ENCODE peak calls at places on chromosomes 5 and 9, in six cellular contexts. One of them, this sample, is unnamed.

GRCh38 chr9:77013932-77014596 is 5.4 kb upstream of the FOXB2 start:
- DNase-seq in pancreas: no peak
- DNase-seq in A549: no peak
- DNase-seq in PC-9: no peak
- DNase-seq in astrocyte of the spinal cord: no peak
- DNase-seq in coronary artery: no peak
- DNase-seq in this sample: no peak

GRCh38 chr9:121372239-121372562 is 2.2 kb upstream of the STOM start:
- DNase-seq in pancreas: no peak
- DNase-seq in A549: no peak
- DNase-seq in PC-9: no peak
- DNase-seq in astrocyte of the spinal cord: no peak
- DNase-seq in coronary artery: no peak
- DNase-seq in this sample: no peak

GRCh38 chr5:42360641-42361320 is 62.5 kb upstream of the GHR start:
- DNase-seq in pancreas: no peak
- DNase-seq in A549: no peak
- DNase-seq in PC-9: peak
- DNase-seq in astrocyte of the spinal cord: peak
- DNase-seq in coronary artery: no peak
- DNase-seq in this sample: no peak

GRCh38 chr5:52811067-52811749 is 23.5 kb downstream of the ITGA1 start:
- DNase-seq in pancreas: no peak
- DNase-seq in A549: no peak
- DNase-seq in PC-9: peak
- DNase-seq in astrocyte of the spinal cord: no peak
- DNase-seq in coronary artery: no peak
- DNase-seq in this sample: no peak

GRCh38 chr5:141835928-141836667 is 42.1 kb downstream of the PCDH1 start:
- DNase-seq in pancreas: no peak
- DNase-seq in A549: no peak
- DNase-seq in PC-9: no peak
- DNase-seq in astrocyte of the spinal cord: peak
- DNase-seq in coronary artery: peak
- DNase-seq in this sample: no peak

GRCh38 chr5:1193591-1193985 is 7.8 kb upstream of the SLC6A19 start:
- DNase-seq in pancreas: no peak
- DNase-seq in A549: no peak
- DNase-seq in PC-9: no peak
- DNase-seq in astrocyte of the spinal cord: no peak
- DNase-seq in coronary artery: no peak
- DNase-seq in this sample: no peak

GRCh38 chr9:34693560-34693959 is 2.5 kb upstream of the CCL19 start:
- DNase-seq in pancreas: no peak
- DNase-seq in A549: no peak
- DNase-seq in PC-9: no peak
- DNase-seq in astrocyte of the spinal cord: no peak
- DNase-seq in coronary artery: no peak
- DNase-seq in this sample: no peak

GRCh38 chr5:32109236-32109635 is 64.9 kb downstream of the GOLPH3 start:
- DNase-seq in pancreas: no peak
- DNase-seq in A549: no peak
- DNase-seq in PC-9: no peak
- DNase-seq in astrocyte of the spinal cord: no peak
- DNase-seq in coronary artery: no peak
- DNase-seq in this sample: peak

GRCh38 chr5:72151169-72151568 is 43.9 kb downstream of the MAP1B start:
- DNase-seq in pancreas: no peak
- DNase-seq in A549: no peak
- DNase-seq in PC-9: no peak
- DNase-seq in astrocyte of the spinal cord: no peak
- DNase-seq in coronary artery: no peak
- DNase-seq in this sample: no peak

GRCh38 chr5:72147601-72148000 is 40.3 kb downstream of the MAP1B start:
- DNase-seq in pancreas: no peak
- DNase-seq in A549: no peak
- DNase-seq in PC-9: no peak
- DNase-seq in astrocyte of the spinal cord: no peak
- DNase-seq in coronary artery: no peak
- DNase-seq in this sample: no peak

GRCh38 chr5:72152506-72152905 is 45.2 kb downstream of the MAP1B start:
- DNase-seq in pancreas: no peak
- DNase-seq in A549: no peak
- DNase-seq in PC-9: no peak
- DNase-seq in astrocyte of the spinal cord: peak
- DNase-seq in coronary artery: no peak
- DNase-seq in this sample: no peak

GRCh38 chr5:72151646-72152045 is 44.4 kb downstream of the MAP1B start:
- DNase-seq in pancreas: no peak
- DNase-seq in A549: no peak
- DNase-seq in PC-9: no peak
- DNase-seq in astrocyte of the spinal cord: no peak
- DNase-seq in coronary artery: no peak
- DNase-seq in this sample: no peak

DNA sequence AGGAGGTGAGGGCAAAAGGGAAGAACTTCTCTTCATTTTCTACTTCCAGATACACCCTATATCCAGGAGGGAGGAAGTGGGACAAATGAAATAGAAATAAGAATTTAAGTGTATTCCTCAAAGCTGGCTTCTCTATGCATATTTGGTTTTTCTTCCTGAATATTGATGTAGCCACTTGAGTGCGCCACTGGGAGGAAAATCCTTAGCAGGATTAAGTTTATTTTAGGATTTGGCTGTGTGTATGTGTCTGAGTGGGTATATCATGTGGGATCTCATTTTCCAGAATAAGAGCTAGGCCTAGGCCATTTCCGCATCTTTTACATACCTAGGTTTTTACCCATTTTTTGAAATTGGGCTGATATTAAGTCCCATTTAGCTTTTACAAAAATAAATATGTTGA is 42.5 kb downstream of the MAP1B start:
- DNase-seq in pancreas: no peak
- DNase-seq in A549: no peak
- DNase-seq in PC-9: no peak
- DNase-seq in astrocyte of the spinal cord: no peak
- DNase-seq in coronary artery: no peak
- DNase-seq in this sample: no peak
- TF ChIP-seq CTCF in pancreas: no peak
- TF ChIP-seq CTCF in A549: peak
- TF ChIP-seq CTCF in PC-9: no peak
- TF ChIP-seq CTCF in astrocyte of the spinal cord: peak
- TF ChIP-seq CTCF in coronary artery: no peak
- TF ChIP-seq CTCF in this sample: peak

DNA sequence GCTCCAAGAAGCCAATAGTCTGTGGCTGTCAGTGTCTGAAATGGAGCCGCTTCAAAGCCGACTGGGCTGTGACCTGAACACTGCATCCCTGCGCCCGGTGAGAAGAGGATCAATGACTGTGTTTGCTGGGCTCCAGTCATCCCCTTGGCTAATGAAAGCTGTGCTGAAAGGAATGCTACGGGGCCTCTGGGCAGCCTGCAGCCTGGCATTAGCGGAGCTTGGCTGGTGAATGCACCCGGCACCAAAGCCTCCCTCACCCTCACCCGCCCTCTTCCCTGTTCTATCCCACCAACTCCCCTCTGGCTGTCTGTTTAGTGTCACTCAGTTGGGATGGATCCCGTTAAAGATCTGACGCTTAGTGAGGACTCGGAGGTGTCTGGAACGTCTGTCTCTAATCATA is 355.3 kb downstream of the BNC2 start:
- DNase-seq in pancreas: no peak
- DNase-seq in A549: no peak
- DNase-seq in PC-9: no peak
- DNase-seq in astrocyte of the spinal cord: peak
- DNase-seq in coronary artery: no peak
- DNase-seq in this sample: no peak
- H3K4me3 ChIP-seq in pancreas: no peak
- H3K4me3 ChIP-seq in A549: no peak
- H3K4me3 ChIP-seq in PC-9: no peak
- H3K4me3 ChIP-seq in astrocyte of the spinal cord: no peak
- H3K4me3 ChIP-seq in coronary artery: no peak
- H3K4me3 ChIP-seq in this sample: no peak

GRCh38 chr5:152271420-152271819 is 133.7 kb downstream of the NMUR2 start:
- DNase-seq in pancreas: peak
- DNase-seq in A549: peak
- DNase-seq in PC-9: no peak
- DNase-seq in astrocyte of the spinal cord: peak
- DNase-seq in coronary artery: no peak
- DNase-seq in this sample: no peak

GRCh38 chr5:152270117-152270516 is 135.0 kb downstream of the NMUR2 start:
- DNase-seq in pancreas: no peak
- DNase-seq in A549: no peak
- DNase-seq in PC-9: no peak
- DNase-seq in astrocyte of the spinal cord: peak
- DNase-seq in coronary artery: no peak
- DNase-seq in this sample: no peak

GRCh38 chr5:152269533-152269932 is 135.5 kb downstream of the NMUR2 start:
- DNase-seq in pancreas: no peak
- DNase-seq in A549: no peak
- DNase-seq in PC-9: no peak
- DNase-seq in astrocyte of the spinal cord: no peak
- DNase-seq in coronary artery: no peak
- DNase-seq in this sample: no peak

DNA sequence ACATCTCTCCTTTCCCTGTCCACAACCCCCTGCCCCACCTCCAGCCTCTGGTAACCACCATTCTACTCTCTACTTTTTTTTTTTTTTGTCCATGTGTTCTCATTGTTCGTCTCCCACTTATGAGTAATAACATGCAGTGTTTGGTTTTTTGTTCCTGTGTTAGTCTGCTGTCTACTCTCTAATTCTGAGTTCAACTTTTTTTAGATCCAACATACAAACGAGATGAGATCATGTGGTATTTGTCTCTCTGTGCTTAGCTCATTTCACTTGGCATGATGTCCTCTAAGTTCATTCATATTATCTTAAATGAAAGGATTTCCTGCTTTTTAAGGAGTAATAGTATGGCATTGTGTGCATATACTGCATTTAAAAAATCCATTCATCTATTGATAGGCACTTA is 130.9 kb downstream of the NMUR2 start:
- DNase-seq in pancreas: no peak
- DNase-seq in A549: no peak
- DNase-seq in PC-9: no peak
- DNase-seq in astrocyte of the spinal cord: no peak
- DNase-seq in coronary artery: no peak
- DNase-seq in this sample: no peak
- TF ChIP-seq CTCF in pancreas: no peak
- TF ChIP-seq CTCF in A549: no peak
- TF ChIP-seq CTCF in PC-9: no peak
- TF ChIP-seq CTCF in astrocyte of the spinal cord: no peak
- TF ChIP-seq CTCF in coronary artery: no peak
- TF ChIP-seq CTCF in this sample: no peak

GRCh38 chr5:138338411-138339085 is 482 bp downstream of the FAM53C start:
- DNase-seq in pancreas: no peak
- DNase-seq in A549: no peak
- DNase-seq in PC-9: no peak
- DNase-seq in astrocyte of the spinal cord: no peak
- DNase-seq in coronary artery: no peak
- DNase-seq in this sample: no peak

GRCh38 chr5:138337685-138338410 is at the start of gene FAM53C:
- DNase-seq in pancreas: peak
- DNase-seq in A549: peak
- DNase-seq in PC-9: peak
- DNase-seq in astrocyte of the spinal cord: peak
- DNase-seq in coronary artery: peak
- DNase-seq in this sample: peak

GRCh38 chr5:138339464-138339863 is 1.4 kb downstream of the FAM53C start:
- DNase-seq in pancreas: no peak
- DNase-seq in A549: no peak
- DNase-seq in PC-9: no peak
- DNase-seq in astrocyte of the spinal cord: no peak
- DNase-seq in coronary artery: no peak
- DNase-seq in this sample: no peak

GRCh38 chr5:138339086-138339456 is 1.0 kb downstream of the FAM53C start:
- DNase-seq in pancreas: no peak
- DNase-seq in A549: no peak
- DNase-seq in PC-9: no peak
- DNase-seq in astrocyte of the spinal cord: peak
- DNase-seq in coronary artery: no peak
- DNase-seq in this sample: no peak

GRCh38 chr5:138340008-138340407 is 1.9 kb downstream of the FAM53C start:
- DNase-seq in pancreas: no peak
- DNase-seq in A549: no peak
- DNase-seq in PC-9: no peak
- DNase-seq in astrocyte of the spinal cord: no peak
- DNase-seq in coronary artery: no peak
- DNase-seq in this sample: no peak
- H3K4me3 ChIP-seq in pancreas: peak
- H3K4me3 ChIP-seq in A549: no peak
- H3K4me3 ChIP-seq in PC-9: peak
- H3K4me3 ChIP-seq in astrocyte of the spinal cord: peak
- H3K4me3 ChIP-seq in coronary artery: peak
- H3K4me3 ChIP-seq in this sample: peak

GRCh38 chr5:75588666-75589065 is 22.6 kb upstream of the ANKDD1B start:
- DNase-seq in pancreas: no peak
- DNase-seq in A549: no peak
- DNase-seq in PC-9: no peak
- DNase-seq in astrocyte of the spinal cord: no peak
- DNase-seq in coronary artery: no peak
- DNase-seq in this sample: no peak

DNA sequence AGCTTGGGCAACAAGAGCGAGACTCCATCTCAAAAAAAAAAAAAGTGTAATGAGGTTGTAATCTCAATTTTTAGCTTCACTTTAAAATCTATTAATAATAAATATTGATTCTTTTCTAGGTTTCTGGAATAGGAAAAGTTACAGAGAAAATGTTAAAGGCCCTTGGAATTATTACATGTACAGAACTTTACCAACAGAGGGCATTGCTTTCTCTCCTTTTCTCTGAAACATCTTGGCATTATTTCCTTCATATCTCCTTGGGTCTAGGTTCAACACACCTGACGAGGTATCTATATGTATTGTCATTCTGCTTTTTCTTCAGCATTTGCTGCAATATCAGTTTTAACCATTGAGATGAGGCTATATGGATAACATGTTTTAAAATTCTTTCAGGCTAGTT is 26.6 kb upstream of the ANKDD1B start:
- DNase-seq in pancreas: no peak
- DNase-seq in A549: no peak
- DNase-seq in PC-9: no peak
- DNase-seq in astrocyte of the spinal cord: no peak
- DNase-seq in coronary artery: no peak
- DNase-seq in this sample: no peak
- TF ChIP-seq CTCF in pancreas: no peak
- TF ChIP-seq CTCF in A549: peak
- TF ChIP-seq CTCF in PC-9: peak
- TF ChIP-seq CTCF in astrocyte of the spinal cord: peak
- TF ChIP-seq CTCF in coronary artery: no peak
- TF ChIP-seq CTCF in this sample: peak

GRCh38 chr9:113594484-113595299 is 131.2 kb downstream of the RGS3 start:
- DNase-seq in pancreas: peak
- DNase-seq in A549: no peak
- DNase-seq in PC-9: no peak
- DNase-seq in astrocyte of the spinal cord: no peak
- DNase-seq in coronary artery: no peak
- DNase-seq in this sample: no peak
- H3K4me3 ChIP-seq in pancreas: peak
- H3K4me3 ChIP-seq in A549: peak
- H3K4me3 ChIP-seq in PC-9: no peak
- H3K4me3 ChIP-seq in astrocyte of the spinal cord: peak
- H3K4me3 ChIP-seq in coronary artery: peak
- H3K4me3 ChIP-seq in this sample: no peak